ENCODE peak calls at places on chromosomes 1 and 21, in nine cellular contexts. One of them, this sample, is unnamed.

GRCh38 chr1:235006132-235006721 is 122.4 kb downstream of the TOMM20 start:
- DNase-seq in fibroblast of lung: no peak
- DNase-seq in substantia nigra: no peak
- DNase-seq in NCI-H460: no peak
- DNase-seq in SK-MEL-5: no peak
- DNase-seq in HFF-Myc: no peak
- DNase-seq in LoVo: no peak
- DNase-seq in OCI-LY7: no peak
- DNase-seq in Calu3: no peak
- DNase-seq in this sample: no peak

GRCh38 chr1:107153033-107153432 is 12.2 kb downstream of the NTNG1 start:
- DNase-seq in HFF-Myc: no peak
- DNase-seq in LoVo: peak
- DNase-seq in SK-MEL-5: no peak
- DNase-seq in Calu3: peak
- DNase-seq in substantia nigra: no peak
- DNase-seq in NCI-H460: no peak
- DNase-seq in OCI-LY7: peak
- DNase-seq in fibroblast of lung: peak
- DNase-seq in this sample: no peak

GRCh38 chr1:184482113-184482512 is 95.3 kb downstream of the C1orf21 start:
- DNase-seq in fibroblast of lung: no peak
- DNase-seq in Calu3: no peak
- DNase-seq in substantia nigra: no peak
- DNase-seq in NCI-H460: no peak
- DNase-seq in OCI-LY7: no peak
- DNase-seq in LoVo: no peak
- DNase-seq in HFF-Myc: no peak
- DNase-seq in SK-MEL-5: no peak
- DNase-seq in this sample: no peak

GRCh38 chr1:86156571-86157455 is at the start of gene COL24A1:
- DNase-seq in substantia nigra: no peak
- DNase-seq in HFF-Myc: no peak
- DNase-seq in Calu3: peak
- DNase-seq in LoVo: no peak
- DNase-seq in fibroblast of lung: peak
- DNase-seq in NCI-H460: no peak
- DNase-seq in OCI-LY7: no peak
- DNase-seq in SK-MEL-5: no peak
- DNase-seq in this sample: no peak

GRCh38 chr1:156726549-156727226 is 1.6 kb upstream of the METTL25B start:
- DNase-seq in LoVo: peak
- DNase-seq in SK-MEL-5: peak
- DNase-seq in NCI-H460: peak
- DNase-seq in fibroblast of lung: peak
- DNase-seq in substantia nigra: no peak
- DNase-seq in HFF-Myc: no peak
- DNase-seq in OCI-LY7: peak
- DNase-seq in Calu3: peak
- DNase-seq in this sample: peak

GRCh38 chr1:112699425-112700144 is 7.3 kb downstream of the RHOC start:
- DNase-seq in HFF-Myc: no peak
- DNase-seq in OCI-LY7: no peak
- DNase-seq in LoVo: no peak
- DNase-seq in fibroblast of lung: no peak
- DNase-seq in substantia nigra: no peak
- DNase-seq in SK-MEL-5: no peak
- DNase-seq in NCI-H460: no peak
- DNase-seq in Calu3: no peak
- DNase-seq in this sample: no peak

GRCh38 chr1:28553229-28553930 is 495 bp downstream of the TRNAU1AP start:
- DNase-seq in HFF-Myc: no peak
- DNase-seq in SK-MEL-5: no peak
- DNase-seq in OCI-LY7: peak
- DNase-seq in Calu3: peak
- DNase-seq in LoVo: peak
- DNase-seq in fibroblast of lung: peak
- DNase-seq in substantia nigra: no peak
- DNase-seq in NCI-H460: no peak
- DNase-seq in this sample: peak

GRCh38 chr1:243974451-243975292 is 76.4 kb upstream of the ZBTB18 start:
- DNase-seq in HFF-Myc: no peak
- DNase-seq in LoVo: no peak
- DNase-seq in Calu3: no peak
- DNase-seq in substantia nigra: no peak
- DNase-seq in OCI-LY7: no peak
- DNase-seq in SK-MEL-5: no peak
- DNase-seq in NCI-H460: peak
- DNase-seq in fibroblast of lung: peak
- DNase-seq in this sample: no peak

GRCh38 chr1:222769181-222769580 is 32.2 kb downstream of the FAM177B start:
- DNase-seq in OCI-LY7: peak
- DNase-seq in SK-MEL-5: peak
- DNase-seq in substantia nigra: no peak
- DNase-seq in Calu3: no peak
- DNase-seq in HFF-Myc: no peak
- DNase-seq in LoVo: no peak
- DNase-seq in NCI-H460: no peak
- DNase-seq in fibroblast of lung: no peak
- DNase-seq in this sample: no peak

GRCh38 chr1:55070765-55071164 is 31.4 kb downstream of the PCSK9 start:
- DNase-seq in Calu3: no peak
- DNase-seq in LoVo: no peak
- DNase-seq in NCI-H460: no peak
- DNase-seq in SK-MEL-5: no peak
- DNase-seq in substantia nigra: no peak
- DNase-seq in fibroblast of lung: no peak
- DNase-seq in HFF-Myc: no peak
- DNase-seq in OCI-LY7: no peak
- DNase-seq in this sample: no peak

GRCh38 chr21:41691205-41692203 is 75.3 kb downstream of the RIPK4 start:
- DNase-seq in LoVo: no peak
- DNase-seq in substantia nigra: no peak
- DNase-seq in SK-MEL-5: no peak
- DNase-seq in fibroblast of lung: no peak
- DNase-seq in NCI-H460: no peak
- DNase-seq in Calu3: no peak
- DNase-seq in OCI-LY7: no peak
- DNase-seq in HFF-Myc: no peak
- DNase-seq in this sample: no peak

GRCh38 chr21:17786219-17787181 is 32.7 kb downstream of the C21orf91 start:
- DNase-seq in NCI-H460: no peak
- DNase-seq in SK-MEL-5: no peak
- DNase-seq in LoVo: no peak
- DNase-seq in substantia nigra: no peak
- DNase-seq in OCI-LY7: no peak
- DNase-seq in HFF-Myc: no peak
- DNase-seq in Calu3: no peak
- DNase-seq in fibroblast of lung: no peak
- DNase-seq in this sample: no peak

GRCh38 chr1:40646385-40646784 is 19.1 kb downstream of the RIMS3 start:
- DNase-seq in fibroblast of lung: no peak
- DNase-seq in LoVo: no peak
- DNase-seq in SK-MEL-5: peak
- DNase-seq in substantia nigra: no peak
- DNase-seq in HFF-Myc: no peak
- DNase-seq in OCI-LY7: no peak
- DNase-seq in Calu3: no peak
- DNase-seq in NCI-H460: no peak
- DNase-seq in this sample: no peak

GRCh38 chr21:36732761-36733160 is 33.8 kb downstream of the SIM2 start:
- DNase-seq in NCI-H460: no peak
- DNase-seq in substantia nigra: no peak
- DNase-seq in OCI-LY7: no peak
- DNase-seq in LoVo: no peak
- DNase-seq in HFF-Myc: no peak
- DNase-seq in fibroblast of lung: no peak
- DNase-seq in SK-MEL-5: no peak
- DNase-seq in Calu3: no peak
- DNase-seq in this sample: no peak

GRCh38 chr1:38860464-38860816 is 868 bp upstream of the RRAGC start:
- DNase-seq in NCI-H460: no peak
- DNase-seq in fibroblast of lung: no peak
- DNase-seq in OCI-LY7: no peak
- DNase-seq in substantia nigra: no peak
- DNase-seq in Calu3: no peak
- DNase-seq in SK-MEL-5: no peak
- DNase-seq in LoVo: no peak
- DNase-seq in HFF-Myc: no peak
- DNase-seq in this sample: peak

GRCh38 chr1:175572932-175573871 is 170.2 kb downstream of the TNR start:
- DNase-seq in HFF-Myc: no peak
- DNase-seq in NCI-H460: no peak
- DNase-seq in fibroblast of lung: no peak
- DNase-seq in OCI-LY7: no peak
- DNase-seq in LoVo: no peak
- DNase-seq in Calu3: no peak
- DNase-seq in SK-MEL-5: no peak
- DNase-seq in substantia nigra: no peak
- DNase-seq in this sample: no peak

This sample was measured in foreskin melanocyte.